ENCODE peak calls at places on chromosomes 6 and 20, in six cellular contexts. One of them, this sample, is unnamed.

GRCh38 chr6:166173292-166173951 is 5.8 kb upstream of the TBXT start:
- DNase-seq in cerebellum: no peak
- DNase-seq in stimulated activated naive CD8-positive, alpha-beta T cell treated with anti-CD3 and anti-CD28 coated beads, Interleukin-15, Interleukin-2, amounts not matched to agents 100 U/mL and 50 U/mL, for 24 hours: no peak
- DNase-seq in HuH-7: no peak
- DNase-seq in omental fat pad: no peak
- DNase-seq in GM20000: no peak
- DNase-seq in this sample: no peak

GRCh38 chr6:151365233-151365632 is 26.1 kb downstream of the ZBTB2 start:
- DNase-seq in omental fat pad: no peak
- DNase-seq in HuH-7: no peak
- DNase-seq in GM20000: no peak
- DNase-seq in cerebellum: no peak
- DNase-seq in stimulated activated naive CD8-positive, alpha-beta T cell treated with anti-CD3 and anti-CD28 coated beads, Interleukin-15, Interleukin-2, amounts not matched to agents 100 U/mL and 50 U/mL, for 24 hours: no peak
- DNase-seq in this sample: no peak

GRCh38 chr6:154611847-154612246 is 101.4 kb upstream of the CNKSR3 start:
- DNase-seq in HuH-7: no peak
- DNase-seq in omental fat pad: no peak
- DNase-seq in stimulated activated naive CD8-positive, alpha-beta T cell treated with anti-CD3 and anti-CD28 coated beads, Interleukin-15, Interleukin-2, amounts not matched to agents 100 U/mL and 50 U/mL, for 24 hours: no peak
- DNase-seq in GM20000: no peak
- DNase-seq in cerebellum: no peak
- DNase-seq in this sample: no peak

GRCh38 chr6:32819729-32820128 is 2.9 kb upstream of the HLA-DOB start:
- DNase-seq in GM20000: no peak
- DNase-seq in HuH-7: no peak
- DNase-seq in omental fat pad: no peak
- DNase-seq in cerebellum: no peak
- DNase-seq in stimulated activated naive CD8-positive, alpha-beta T cell treated with anti-CD3 and anti-CD28 coated beads, Interleukin-15, Interleukin-2, amounts not matched to agents 100 U/mL and 50 U/mL, for 24 hours: no peak
- DNase-seq in this sample: no peak

GRCh38 chr6:17167327-17167979 is 65.6 kb downstream of the STMND1 start:
- DNase-seq in stimulated activated naive CD8-positive, alpha-beta T cell treated with anti-CD3 and anti-CD28 coated beads, Interleukin-15, Interleukin-2, amounts not matched to agents 100 U/mL and 50 U/mL, for 24 hours: no peak
- DNase-seq in GM20000: no peak
- DNase-seq in omental fat pad: no peak
- DNase-seq in HuH-7: peak; percentile 50
- DNase-seq in cerebellum: no peak
- DNase-seq in this sample: no peak

GRCh38 chr6:139593081-139593480 is 218.6 kb upstream of the CITED2 start:
- DNase-seq in stimulated activated naive CD8-positive, alpha-beta T cell treated with anti-CD3 and anti-CD28 coated beads, Interleukin-15, Interleukin-2, amounts not matched to agents 100 U/mL and 50 U/mL, for 24 hours: no peak
- DNase-seq in HuH-7: no peak
- DNase-seq in omental fat pad: no peak
- DNase-seq in GM20000: no peak
- DNase-seq in cerebellum: no peak
- DNase-seq in this sample: no peak

GRCh38 chr20:38032585-38033329 is 499 bp downstream of the TTI1 start:
- DNase-seq in omental fat pad: no peak
- DNase-seq in GM20000: peak; percentile 71
- DNase-seq in stimulated activated naive CD8-positive, alpha-beta T cell treated with anti-CD3 and anti-CD28 coated beads, Interleukin-15, Interleukin-2, amounts not matched to agents 100 U/mL and 50 U/mL, for 24 hours: no peak
- DNase-seq in cerebellum: peak; percentile 4
- DNase-seq in HuH-7: no peak
- DNase-seq in this sample: peak; percentile 66

GRCh38 chr20:49028684-49029083 is 17.4 kb upstream of the CSE1L start:
- DNase-seq in omental fat pad: no peak
- DNase-seq in GM20000: no peak
- DNase-seq in cerebellum: no peak
- DNase-seq in HuH-7: no peak
- DNase-seq in stimulated activated naive CD8-positive, alpha-beta T cell treated with anti-CD3 and anti-CD28 coated beads, Interleukin-15, Interleukin-2, amounts not matched to agents 100 U/mL and 50 U/mL, for 24 hours: no peak
- DNase-seq in this sample: no peak

GRCh38 chr6:11992086-11992485 is 20.0 kb upstream of the HIVEP1 start:
- DNase-seq in HuH-7: no peak
- DNase-seq in cerebellum: no peak
- DNase-seq in GM20000: no peak
- DNase-seq in omental fat pad: no peak
- DNase-seq in stimulated activated naive CD8-positive, alpha-beta T cell treated with anti-CD3 and anti-CD28 coated beads, Interleukin-15, Interleukin-2, amounts not matched to agents 100 U/mL and 50 U/mL, for 24 hours: no peak
- DNase-seq in this sample: no peak

GRCh38 chr6:73983367-73983766 is 287.4 kb downstream of the CD109 start:
- DNase-seq in stimulated activated naive CD8-positive, alpha-beta T cell treated with anti-CD3 and anti-CD28 coated beads, Interleukin-15, Interleukin-2, amounts not matched to agents 100 U/mL and 50 U/mL, for 24 hours: no peak
- DNase-seq in omental fat pad: no peak
- DNase-seq in GM20000: no peak
- DNase-seq in cerebellum: no peak
- DNase-seq in HuH-7: no peak
- DNase-seq in this sample: no peak

GRCh38 chr20:10978713-10979112 is 304.9 kb upstream of the JAG1 start:
- DNase-seq in HuH-7: no peak
- DNase-seq in stimulated activated naive CD8-positive, alpha-beta T cell treated with anti-CD3 and anti-CD28 coated beads, Interleukin-15, Interleukin-2, amounts not matched to agents 100 U/mL and 50 U/mL, for 24 hours: no peak
- DNase-seq in cerebellum: no peak
- DNase-seq in GM20000: no peak
- DNase-seq in omental fat pad: no peak
- DNase-seq in this sample: no peak

GRCh38 chr6:1838604-1839003 is 228.9 kb downstream of the FOXC1 start:
- DNase-seq in HuH-7: no peak
- DNase-seq in omental fat pad: no peak
- DNase-seq in stimulated activated naive CD8-positive, alpha-beta T cell treated with anti-CD3 and anti-CD28 coated beads, Interleukin-15, Interleukin-2, amounts not matched to agents 100 U/mL and 50 U/mL, for 24 hours: no peak
- DNase-seq in cerebellum: no peak
- DNase-seq in GM20000: no peak
- DNase-seq in this sample: no peak

GRCh38 chr6:44439270-44440045 is 52.0 kb downstream of the CDC5L start:
- DNase-seq in GM20000: no peak
- DNase-seq in cerebellum: no peak
- DNase-seq in stimulated activated naive CD8-positive, alpha-beta T cell treated with anti-CD3 and anti-CD28 coated beads, Interleukin-15, Interleukin-2, amounts not matched to agents 100 U/mL and 50 U/mL, for 24 hours: no peak
- DNase-seq in HuH-7: no peak
- DNase-seq in omental fat pad: no peak
- DNase-seq in this sample: no peak

GRCh38 chr6:90079555-90080490 is 185.6 kb downstream of the GJA10 start:
- DNase-seq in GM20000: no peak
- DNase-seq in stimulated activated naive CD8-positive, alpha-beta T cell treated with anti-CD3 and anti-CD28 coated beads, Interleukin-15, Interleukin-2, amounts not matched to agents 100 U/mL and 50 U/mL, for 24 hours: peak; percentile 62
- DNase-seq in omental fat pad: no peak
- DNase-seq in cerebellum: no peak
- DNase-seq in HuH-7: no peak
- DNase-seq in this sample: peak; percentile 67

GRCh38 chr6:16683524-16684194 is 77.6 kb downstream of the ATXN1 start:
- DNase-seq in GM20000: no peak
- DNase-seq in stimulated activated naive CD8-positive, alpha-beta T cell treated with anti-CD3 and anti-CD28 coated beads, Interleukin-15, Interleukin-2, amounts not matched to agents 100 U/mL and 50 U/mL, for 24 hours: peak; percentile 47
- DNase-seq in HuH-7: no peak
- DNase-seq in omental fat pad: no peak
- DNase-seq in cerebellum: no peak
- DNase-seq in this sample: no peak

GRCh38 chr20:46296526-46297250 is 11.6 kb downstream of the CDH22 start:
- DNase-seq in GM20000: no peak
- DNase-seq in HuH-7: no peak
- DNase-seq in cerebellum: peak; percentile 83
- DNase-seq in stimulated activated naive CD8-positive, alpha-beta T cell treated with anti-CD3 and anti-CD28 coated beads, Interleukin-15, Interleukin-2, amounts not matched to agents 100 U/mL and 50 U/mL, for 24 hours: no peak
- DNase-seq in omental fat pad: no peak
- DNase-seq in this sample: no peak

GRCh38 chr20:50916257-50916656 is 15.0 kb downstream of the ADNP start:
- DNase-seq in cerebellum: no peak
- DNase-seq in stimulated activated naive CD8-positive, alpha-beta T cell treated with anti-CD3 and anti-CD28 coated beads, Interleukin-15, Interleukin-2, amounts not matched to agents 100 U/mL and 50 U/mL, for 24 hours: no peak
- DNase-seq in GM20000: no peak
- DNase-seq in omental fat pad: no peak
- DNase-seq in HuH-7: no peak
- DNase-seq in this sample: no peak

GRCh38 chr6:133814797-133815196 is 74.1 kb upstream of the TCF21 start:
- DNase-seq in HuH-7: no peak
- DNase-seq in GM20000: no peak
- DNase-seq in omental fat pad: no peak
- DNase-seq in stimulated activated naive CD8-positive, alpha-beta T cell treated with anti-CD3 and anti-CD28 coated beads, Interleukin-15, Interleukin-2, amounts not matched to agents 100 U/mL and 50 U/mL, for 24 hours: peak; percentile 3
- DNase-seq in cerebellum: no peak
- DNase-seq in this sample: no peak

GRCh38 chr6:120805267-120805666 is 529.0 kb downstream of the TBC1D32 start:
- DNase-seq in HuH-7: no peak
- DNase-seq in stimulated activated naive CD8-positive, alpha-beta T cell treated with anti-CD3 and anti-CD28 coated beads, Interleukin-15, Interleukin-2, amounts not matched to agents 100 U/mL and 50 U/mL, for 24 hours: no peak
- DNase-seq in GM20000: no peak
- DNase-seq in omental fat pad: no peak
- DNase-seq in cerebellum: no peak
- DNase-seq in this sample: no peak

GRCh38 chr20:20920433-20920832 is 185.7 kb downstream of the LINC00237 start:
- DNase-seq in stimulated activated naive CD8-positive, alpha-beta T cell treated with anti-CD3 and anti-CD28 coated beads, Interleukin-15, Interleukin-2, amounts not matched to agents 100 U/mL and 50 U/mL, for 24 hours: no peak
- DNase-seq in cerebellum: no peak
- DNase-seq in HuH-7: no peak
- DNase-seq in omental fat pad: no peak
- DNase-seq in GM20000: no peak
- DNase-seq in this sample: no peak

GRCh38 chr6:144215402-144215931 is 65.2 kb downstream of the STX11 start:
- DNase-seq in cerebellum: peak; percentile 21
- DNase-seq in omental fat pad: no peak
- DNase-seq in stimulated activated naive CD8-positive, alpha-beta T cell treated with anti-CD3 and anti-CD28 coated beads, Interleukin-15, Interleukin-2, amounts not matched to agents 100 U/mL and 50 U/mL, for 24 hours: peak; percentile 32
- DNase-seq in HuH-7: peak; percentile 61
- DNase-seq in GM20000: peak; percentile 44
- DNase-seq in this sample: peak; percentile 16

GRCh38 chr6:131694832-131695426 is 6.3 kb downstream of the OR2A4 start:
- DNase-seq in cerebellum: peak; percentile 10
- DNase-seq in omental fat pad: no peak
- DNase-seq in stimulated activated naive CD8-positive, alpha-beta T cell treated with anti-CD3 and anti-CD28 coated beads, Interleukin-15, Interleukin-2, amounts not matched to agents 100 U/mL and 50 U/mL, for 24 hours: peak; percentile 43
- DNase-seq in GM20000: peak; percentile 65
- DNase-seq in HuH-7: peak; percentile 80
- DNase-seq in this sample: peak; percentile 13

GRCh38 chr20:11305406-11305805 is 612.3 kb upstream of the BTBD3 start:
- DNase-seq in HuH-7: no peak
- DNase-seq in cerebellum: no peak
- DNase-seq in omental fat pad: no peak
- DNase-seq in GM20000: peak; percentile 7
- DNase-seq in stimulated activated naive CD8-positive, alpha-beta T cell treated with anti-CD3 and anti-CD28 coated beads, Interleukin-15, Interleukin-2, amounts not matched to agents 100 U/mL and 50 U/mL, for 24 hours: no peak
- DNase-seq in this sample: no peak

GRCh38 chr20:60427516-60427915 is 469.3 kb downstream of the CDH26 start:
- DNase-seq in stimulated activated naive CD8-positive, alpha-beta T cell treated with anti-CD3 and anti-CD28 coated beads, Interleukin-15, Interleukin-2, amounts not matched to agents 100 U/mL and 50 U/mL, for 24 hours: no peak
- DNase-seq in cerebellum: no peak
- DNase-seq in omental fat pad: no peak
- DNase-seq in HuH-7: no peak
- DNase-seq in GM20000: no peak
- DNase-seq in this sample: no peak

GRCh38 chr20:63035284-63036185 is 28.8 kb upstream of the BHLHE23 start:
- DNase-seq in HuH-7: no peak
- DNase-seq in cerebellum: no peak
- DNase-seq in GM20000: peak; percentile 21
- DNase-seq in stimulated activated naive CD8-positive, alpha-beta T cell treated with anti-CD3 and anti-CD28 coated beads, Interleukin-15, Interleukin-2, amounts not matched to agents 100 U/mL and 50 U/mL, for 24 hours: no peak
- DNase-seq in omental fat pad: no peak
- DNase-seq in this sample: no peak

GRCh38 chr6:8879334-8879733 is 444.0 kb upstream of the SLC35B3 start:
- DNase-seq in cerebellum: no peak
- DNase-seq in HuH-7: no peak
- DNase-seq in GM20000: no peak
- DNase-seq in stimulated activated naive CD8-positive, alpha-beta T cell treated with anti-CD3 and anti-CD28 coated beads, Interleukin-15, Interleukin-2, amounts not matched to agents 100 U/mL and 50 U/mL, for 24 hours: no peak
- DNase-seq in omental fat pad: no peak
- DNase-seq in this sample: no peak

GRCh38 chr6:5287205-5287965 is 26.1 kb downstream of the FARS2 start:
- DNase-seq in cerebellum: no peak
- DNase-seq in GM20000: no peak
- DNase-seq in omental fat pad: no peak
- DNase-seq in HuH-7: no peak
- DNase-seq in stimulated activated naive CD8-positive, alpha-beta T cell treated with anti-CD3 and anti-CD28 coated beads, Interleukin-15, Interleukin-2, amounts not matched to agents 100 U/mL and 50 U/mL, for 24 hours: no peak
- DNase-seq in this sample: no peak

GRCh38 chr20:57263767-57264150 is 2.7 kb downstream of the BMP7 start:
- DNase-seq in HuH-7: no peak
- DNase-seq in omental fat pad: no peak
- DNase-seq in cerebellum: no peak
- DNase-seq in GM20000: no peak
- DNase-seq in stimulated activated naive CD8-positive, alpha-beta T cell treated with anti-CD3 and anti-CD28 coated beads, Interleukin-15, Interleukin-2, amounts not matched to agents 100 U/mL and 50 U/mL, for 24 hours: no peak
- DNase-seq in this sample: no peak

GRCh38 chr20:17287503-17287902 is 60.7 kb downstream of the PCSK2 start:
- DNase-seq in cerebellum: no peak
- DNase-seq in omental fat pad: no peak
- DNase-seq in GM20000: no peak
- DNase-seq in stimulated activated naive CD8-positive, alpha-beta T cell treated with anti-CD3 and anti-CD28 coated beads, Interleukin-15, Interleukin-2, amounts not matched to agents 100 U/mL and 50 U/mL, for 24 hours: no peak
- DNase-seq in HuH-7: no peak
- DNase-seq in this sample: no peak

GRCh38 chr6:149082320-149082719 is 235.2 kb upstream of the TAB2 start:
- DNase-seq in GM20000: peak; percentile 63
- DNase-seq in HuH-7: peak; percentile 46
- DNase-seq in omental fat pad: peak; percentile 88
- DNase-seq in stimulated activated naive CD8-positive, alpha-beta T cell treated with anti-CD3 and anti-CD28 coated beads, Interleukin-15, Interleukin-2, amounts not matched to agents 100 U/mL and 50 U/mL, for 24 hours: peak; percentile 85
- DNase-seq in cerebellum: peak; percentile 38
- DNase-seq in this sample: peak; percentile 76

GRCh38 chr20:2879148-2879547 is 5.9 kb downstream of the PTPRA start:
- DNase-seq in stimulated activated naive CD8-positive, alpha-beta T cell treated with anti-CD3 and anti-CD28 coated beads, Interleukin-15, Interleukin-2, amounts not matched to agents 100 U/mL and 50 U/mL, for 24 hours: no peak
- DNase-seq in HuH-7: no peak
- DNase-seq in cerebellum: peak; percentile 80
- DNase-seq in omental fat pad: no peak
- DNase-seq in GM20000: no peak
- DNase-seq in this sample: no peak

GRCh38 chr20:62305149-62305764 is 2.5 kb downstream of the ADRM1 start:
- DNase-seq in GM20000: no peak
- DNase-seq in cerebellum: no peak
- DNase-seq in stimulated activated naive CD8-positive, alpha-beta T cell treated with anti-CD3 and anti-CD28 coated beads, Interleukin-15, Interleukin-2, amounts not matched to agents 100 U/mL and 50 U/mL, for 24 hours: no peak
- DNase-seq in omental fat pad: no peak
- DNase-seq in HuH-7: no peak
- DNase-seq in this sample: no peak

GRCh38 chr6:116461563-116462507 is 660 bp downstream of the CALHM6 start:
- DNase-seq in stimulated activated naive CD8-positive, alpha-beta T cell treated with anti-CD3 and anti-CD28 coated beads, Interleukin-15, Interleukin-2, amounts not matched to agents 100 U/mL and 50 U/mL, for 24 hours: peak; percentile 60
- DNase-seq in cerebellum: no peak
- DNase-seq in GM20000: peak; percentile 78
- DNase-seq in HuH-7: no peak
- DNase-seq in omental fat pad: no peak
- DNase-seq in this sample: peak; percentile 69

GRCh38 chr6:56357616-56358373 is 110.4 kb upstream of the COL21A1 start:
- DNase-seq in HuH-7: no peak
- DNase-seq in GM20000: no peak
- DNase-seq in omental fat pad: no peak
- DNase-seq in stimulated activated naive CD8-positive, alpha-beta T cell treated with anti-CD3 and anti-CD28 coated beads, Interleukin-15, Interleukin-2, amounts not matched to agents 100 U/mL and 50 U/mL, for 24 hours: no peak
- DNase-seq in cerebellum: no peak
- DNase-seq in this sample: no peak

GRCh38 chr6:149223934-149224333 is 93.6 kb upstream of the TAB2 start:
- DNase-seq in HuH-7: peak; percentile 20
- DNase-seq in cerebellum: no peak
- DNase-seq in GM20000: no peak
- DNase-seq in omental fat pad: no peak
- DNase-seq in stimulated activated naive CD8-positive, alpha-beta T cell treated with anti-CD3 and anti-CD28 coated beads, Interleukin-15, Interleukin-2, amounts not matched to agents 100 U/mL and 50 U/mL, for 24 hours: no peak
- DNase-seq in this sample: no peak

GRCh38 chr6:128112494-128112893 is 211.6 kb upstream of the THEMIS start:
- DNase-seq in stimulated activated naive CD8-positive, alpha-beta T cell treated with anti-CD3 and anti-CD28 coated beads, Interleukin-15, Interleukin-2, amounts not matched to agents 100 U/mL and 50 U/mL, for 24 hours: no peak
- DNase-seq in omental fat pad: no peak
- DNase-seq in cerebellum: no peak
- DNase-seq in HuH-7: no peak
- DNase-seq in GM20000: peak; percentile 4
- DNase-seq in this sample: no peak

GRCh38 chr6:38346291-38347079 is 293.2 kb downstream of the BTBD9 start:
- DNase-seq in cerebellum: no peak
- DNase-seq in omental fat pad: no peak
- DNase-seq in HuH-7: no peak
- DNase-seq in GM20000: no peak
- DNase-seq in stimulated activated naive CD8-positive, alpha-beta T cell treated with anti-CD3 and anti-CD28 coated beads, Interleukin-15, Interleukin-2, amounts not matched to agents 100 U/mL and 50 U/mL, for 24 hours: no peak
- DNase-seq in this sample: no peak

GRCh38 chr20:49676581-49677291 is 36.9 kb downstream of the B4GALT5 start:
- DNase-seq in stimulated activated naive CD8-positive, alpha-beta T cell treated with anti-CD3 and anti-CD28 coated beads, Interleukin-15, Interleukin-2, amounts not matched to agents 100 U/mL and 50 U/mL, for 24 hours: peak; percentile 25
- DNase-seq in cerebellum: no peak
- DNase-seq in GM20000: peak; percentile 29
- DNase-seq in omental fat pad: no peak
- DNase-seq in HuH-7: no peak
- DNase-seq in this sample: peak; percentile 22

This sample was measured in activated naive CD8-positive, alpha-beta T cell treated with anti-CD3 and anti-CD28 coated beads for 36 hours.